ENCODE peak calls at places on chromosomes 1 and 21, in four cellular contexts. One of them, this sample, is unnamed.

GRCh38 chr1:107277022-107277421 is 136.2 kb downstream of the NTNG1 start:
- DNase-seq in Peyer's patch: no peak
- DNase-seq in A673: peak; percentile 90
- DNase-seq in AG04449: no peak
- DNase-seq in this sample: peak; percentile 50

GRCh38 chr1:31783846-31784245 is 19.7 kb upstream of the ADGRB2 start:
- DNase-seq in A673: no peak
- DNase-seq in Peyer's patch: peak; percentile 7
- DNase-seq in AG04449: no peak
- DNase-seq in this sample: no peak

GRCh38 chr1:3313579-3313955 is 140.9 kb upstream of the ARHGEF16 start:
- DNase-seq in AG04449: peak; percentile 64
- DNase-seq in A673: no peak
- DNase-seq in Peyer's patch: no peak
- DNase-seq in this sample: no peak

GRCh38 chr1:29586991-29587745 is 350.8 kb downstream of the PTPRU start:
- DNase-seq in AG04449: no peak
- DNase-seq in A673: no peak
- DNase-seq in Peyer's patch: no peak
- DNase-seq in this sample: no peak

GRCh38 chr21:36482673-36483072 is 2.8 kb upstream of the CLDN14 start:
- DNase-seq in A673: no peak
- DNase-seq in Peyer's patch: no peak
- DNase-seq in AG04449: no peak
- DNase-seq in this sample: no peak

GRCh38 chr1:89942825-89943658 is 51.9 kb upstream of the ZNF326 start:
- DNase-seq in AG04449: no peak
- DNase-seq in Peyer's patch: no peak
- DNase-seq in A673: no peak
- DNase-seq in this sample: no peak

GRCh38 chr1:1761504-1762376 is 16.5 kb downstream of the NADK start:
- DNase-seq in AG04449: no peak
- DNase-seq in Peyer's patch: peak; percentile 41
- DNase-seq in A673: no peak
- DNase-seq in this sample: no peak

GRCh38 chr1:156865865-156866678 is 5.4 kb downstream of the NTRK1 start:
- DNase-seq in A673: no peak
- DNase-seq in AG04449: no peak
- DNase-seq in Peyer's patch: no peak
- DNase-seq in this sample: no peak

GRCh38 chr1:220457982-220458381 is 70.0 kb upstream of the MARK1 start:
- DNase-seq in AG04449: no peak
- DNase-seq in Peyer's patch: no peak
- DNase-seq in A673: no peak
- DNase-seq in this sample: no peak

GRCh38 chr1:165369255-165369848 is 12.8 kb upstream of the LMX1A start:
- DNase-seq in Peyer's patch: peak; percentile 74
- DNase-seq in AG04449: no peak
- DNase-seq in A673: peak; percentile 60
- DNase-seq in this sample: peak; percentile 81

GRCh38 chr1:33327587-33328325 is 6.9 kb upstream of the A3GALT2 start:
- DNase-seq in A673: no peak
- DNase-seq in AG04449: peak; percentile 96
- DNase-seq in Peyer's patch: no peak
- DNase-seq in this sample: no peak

GRCh38 chr1:218804014-218804785 is 369.5 kb upstream of the LYPLAL1 start:
- DNase-seq in A673: no peak
- DNase-seq in AG04449: no peak
- DNase-seq in Peyer's patch: no peak
- DNase-seq in this sample: no peak

GRCh38 chr1:9078035-9078948 is 8.9 kb upstream of the SLC2A5 start:
- DNase-seq in AG04449: no peak
- DNase-seq in A673: no peak
- DNase-seq in Peyer's patch: no peak
- DNase-seq in this sample: no peak

GRCh38 chr1:9629445-9630201 is 21.9 kb upstream of the PIK3CD start:
- DNase-seq in Peyer's patch: no peak
- DNase-seq in A673: no peak
- DNase-seq in AG04449: no peak
- DNase-seq in this sample: no peak

GRCh38 chr1:151737479-151737878 is 16.2 kb downstream of the RIIAD1 start:
- DNase-seq in AG04449: no peak
- DNase-seq in A673: no peak
- DNase-seq in Peyer's patch: no peak
- DNase-seq in this sample: no peak

GRCh38 chr1:1919304-1920056 is 401 bp upstream of the TMEM52 start:
- DNase-seq in Peyer's patch: peak; percentile 100
- DNase-seq in AG04449: peak; percentile 42
- DNase-seq in A673: peak; percentile 99
- DNase-seq in this sample: peak; percentile 100

GRCh38 chr1:168833352-168833751 is 104.3 kb upstream of the DPT start:
- DNase-seq in A673: peak; percentile 87
- DNase-seq in Peyer's patch: no peak
- DNase-seq in AG04449: no peak
- DNase-seq in this sample: no peak

GRCh38 chr21:33266050-33266783 is at the start of gene IL10RB:
- DNase-seq in Peyer's patch: peak; percentile 91
- DNase-seq in A673: peak; percentile 76
- DNase-seq in AG04449: no peak
- DNase-seq in this sample: peak; percentile 53

GRCh38 chr1:175262646-175263045 is 70.1 kb upstream of the KIAA0040 start:
- DNase-seq in AG04449: no peak
- DNase-seq in Peyer's patch: no peak
- DNase-seq in A673: no peak
- DNase-seq in this sample: no peak

GRCh38 chr1:173430707-173431662 is 46.1 kb upstream of the PRDX6 start:
- DNase-seq in A673: peak; percentile 95
- DNase-seq in Peyer's patch: peak; percentile 79
- DNase-seq in AG04449: peak; percentile 51
- DNase-seq in this sample: peak; percentile 95

GRCh38 chr1:228340686-228341449 is 65.8 kb downstream of the TRIM11 start:
- DNase-seq in AG04449: no peak
- DNase-seq in Peyer's patch: peak; percentile 51
- DNase-seq in A673: peak; percentile 16
- DNase-seq in this sample: no peak

GRCh38 chr1:234271243-234271606 is 102.0 kb upstream of the COA6 start:
- DNase-seq in AG04449: no peak
- DNase-seq in A673: no peak
- DNase-seq in Peyer's patch: no peak
- DNase-seq in this sample: no peak

GRCh38 chr21:28580585-28580984 is 412.1 kb downstream of the LTN1 start:
- DNase-seq in A673: no peak
- DNase-seq in Peyer's patch: no peak
- DNase-seq in AG04449: no peak
- DNase-seq in this sample: no peak

GRCh38 chr1:87224209-87224608 is 104.5 kb upstream of the LMO4 start:
- DNase-seq in A673: peak; percentile 39
- DNase-seq in AG04449: peak; percentile 98
- DNase-seq in Peyer's patch: no peak
- DNase-seq in this sample: no peak

GRCh38 chr1:68375919-68376318 is 73.8 kb downstream of the RPE65 start:
- DNase-seq in AG04449: no peak
- DNase-seq in A673: no peak
- DNase-seq in Peyer's patch: no peak
- DNase-seq in this sample: no peak

GRCh38 chr1:109050228-109050995 is 8.5 kb upstream of the WDR47 start:
- DNase-seq in AG04449: no peak
- DNase-seq in A673: no peak
- DNase-seq in Peyer's patch: no peak
- DNase-seq in this sample: no peak

GRCh38 chr1:248618878-248619277 is 16.0 kb downstream of the OR2T11 start:
- DNase-seq in Peyer's patch: peak; percentile 53
- DNase-seq in AG04449: no peak
- DNase-seq in A673: peak; percentile 89
- DNase-seq in this sample: no peak
- TF ChIP-seq CTCF in Peyer's patch: peak; percentile 47
- TF ChIP-seq CTCF in AG04449: no peak
- TF ChIP-seq CTCF in A673: peak; percentile 91
- TF ChIP-seq CTCF in this sample: peak; percentile 42

DNA sequence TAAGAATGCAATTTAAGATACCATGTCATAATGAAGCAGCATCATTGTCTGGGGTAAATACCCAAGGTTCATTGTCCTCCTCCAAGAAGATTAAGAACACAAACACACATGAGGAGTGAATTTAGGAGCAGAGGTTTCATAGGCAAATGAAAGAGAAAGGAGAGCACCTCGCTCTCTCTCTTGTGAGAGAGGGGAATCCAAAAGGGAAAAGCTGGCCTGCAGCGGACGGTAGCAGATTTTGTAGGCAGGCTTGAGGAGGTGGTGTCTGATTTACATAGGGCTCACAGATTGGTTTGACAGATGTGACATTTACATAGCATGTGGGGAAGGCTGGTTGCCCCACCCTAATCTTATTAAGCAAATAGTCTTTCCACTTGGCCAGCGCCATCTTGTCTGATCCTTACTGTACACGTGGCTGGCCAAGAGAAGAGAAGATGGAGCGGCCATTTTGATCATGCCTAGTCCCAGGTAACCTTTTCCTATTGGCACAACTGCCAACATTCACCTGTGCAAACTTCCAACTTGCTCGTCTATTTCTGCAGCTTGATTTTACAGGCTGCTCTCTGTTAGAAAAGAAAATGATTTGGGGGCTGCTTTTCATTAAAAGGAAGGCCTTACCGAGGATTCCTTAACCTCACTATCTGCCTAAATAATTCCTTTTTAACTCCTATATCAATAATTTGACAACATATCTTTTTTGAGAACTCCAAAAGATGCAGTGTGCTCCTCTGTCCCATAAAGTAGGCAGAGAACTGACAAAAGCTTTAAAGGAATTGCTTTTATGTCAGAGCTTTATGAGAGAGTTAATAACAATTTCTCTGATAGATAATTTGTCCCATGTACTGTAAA is 16.0 kb upstream of the LRRC7 start:
- DNase-seq in AG04449: no peak
- DNase-seq in A673: no peak
- DNase-seq in Peyer's patch: no peak
- DNase-seq in this sample: no peak
- TF ChIP-seq CTCF in AG04449: no peak
- TF ChIP-seq CTCF in A673: no peak
- TF ChIP-seq CTCF in Peyer's patch: no peak
- TF ChIP-seq CTCF in this sample: no peak

DNA sequence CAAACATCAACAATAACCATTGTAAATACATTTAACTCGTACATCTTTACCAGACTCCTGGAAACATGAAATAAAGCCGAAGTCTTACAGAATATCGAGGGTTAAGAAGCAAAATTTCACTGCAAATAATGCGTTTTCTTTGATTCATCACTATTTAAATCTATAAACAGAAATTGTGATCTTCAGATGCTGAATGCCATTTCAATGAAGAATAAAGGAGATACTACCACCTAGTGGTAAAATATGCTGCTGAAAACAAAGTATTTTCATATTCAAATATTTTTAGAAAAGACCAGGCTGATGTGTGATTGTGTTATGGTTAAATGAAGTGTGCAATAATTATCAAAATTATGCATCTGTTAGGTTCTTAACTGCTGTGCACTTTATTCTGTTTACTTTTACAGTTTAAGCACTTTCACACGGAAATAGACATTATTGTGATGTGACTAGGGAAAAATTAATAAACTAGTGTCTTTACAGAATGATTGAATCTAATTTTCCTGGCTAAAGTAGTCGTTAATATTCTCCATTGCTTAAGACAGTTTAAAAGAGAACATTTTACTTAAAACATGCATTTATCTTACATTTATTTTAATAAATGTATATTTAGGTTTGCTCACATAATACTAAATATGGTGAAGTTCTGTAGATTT is 1093.1 kb downstream of the MRPL39 start:
- DNase-seq in A673: peak; percentile 3
- DNase-seq in AG04449: no peak
- DNase-seq in Peyer's patch: no peak
- DNase-seq in this sample: no peak
- TF ChIP-seq CTCF in A673: peak; percentile 53
- TF ChIP-seq CTCF in AG04449: peak; percentile 5
- TF ChIP-seq CTCF in Peyer's patch: peak; percentile 3
- TF ChIP-seq CTCF in this sample: peak; percentile 60

DNA sequence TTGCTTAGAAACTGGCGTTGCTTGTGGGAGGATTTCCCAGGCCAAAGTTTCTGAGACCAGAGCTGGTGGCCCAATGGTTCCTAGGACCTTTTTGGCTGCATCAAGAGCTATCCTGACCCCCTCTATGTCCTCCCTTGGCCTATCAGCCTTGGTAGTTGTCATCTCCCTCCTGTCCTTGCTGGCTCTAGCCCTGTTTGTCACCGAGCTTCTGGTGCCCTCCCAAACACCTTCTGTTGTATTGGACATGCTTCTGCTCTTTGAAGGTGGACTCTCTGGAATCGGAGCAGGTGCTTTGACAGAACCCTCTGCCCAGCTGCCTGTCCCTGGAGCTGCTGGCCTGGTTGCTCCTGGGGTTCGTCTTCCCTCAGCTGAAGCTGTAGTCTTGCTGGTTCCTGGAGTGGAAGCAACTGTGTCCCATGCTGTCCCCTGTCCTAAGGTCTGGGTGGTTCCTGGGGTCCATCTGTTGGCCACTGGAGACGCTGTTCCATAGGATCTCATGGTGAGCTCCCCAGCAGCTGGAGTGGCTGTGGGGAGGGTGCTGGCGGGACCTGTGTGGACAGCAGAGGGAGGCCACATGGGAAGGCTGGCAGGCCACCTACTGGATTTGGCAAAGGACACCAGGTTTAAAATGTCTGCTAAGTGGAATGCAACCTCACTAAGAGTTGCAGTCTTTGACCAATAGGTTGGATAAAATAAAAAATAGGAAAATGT is 9.4 kb downstream of the FCAMR start:
- DNase-seq in A673: no peak
- DNase-seq in Peyer's patch: no peak
- DNase-seq in AG04449: no peak
- DNase-seq in this sample: no peak
- TF ChIP-seq CTCF in A673: no peak
- TF ChIP-seq CTCF in Peyer's patch: no peak
- TF ChIP-seq CTCF in AG04449: no peak
- TF ChIP-seq CTCF in this sample: no peak

This sample was measured in neural crest cell.